ENCODE peak calls at places on chromosome 6, in six cellular contexts. One of them, this sample, is unnamed. For H3K4me1, the result is how much of the 10 kb centered on the place peaks cover.

GRCh38 chr6:125377621-125378020 is 75.9 kb upstream of the HDDC2 start:
- DNase-seq in mucosa of descending colon: peak
- DNase-seq in tibial nerve: no peak
- DNase-seq in ascending aorta: no peak
- DNase-seq in fibroblast of lung: peak
- DNase-seq in pancreas: no peak
- DNase-seq in this sample: no peak

GRCh38 chr6:148175511-148176188 is 167.0 kb upstream of the SASH1 start:
- DNase-seq in pancreas: no peak
- DNase-seq in mucosa of descending colon: no peak
- DNase-seq in tibial nerve: no peak
- DNase-seq in fibroblast of lung: peak
- DNase-seq in ascending aorta: no peak
- DNase-seq in this sample: no peak

GRCh38 chr6:24902782-24903181 is 33.0 kb downstream of the RIPOR2 start:
- DNase-seq in ascending aorta: no peak
- DNase-seq in tibial nerve: no peak
- DNase-seq in mucosa of descending colon: no peak
- DNase-seq in pancreas: no peak
- DNase-seq in fibroblast of lung: peak
- DNase-seq in this sample: no peak

GRCh38 chr6:10991115-10991514 is 53.0 kb downstream of the ELOVL2 start:
- DNase-seq in fibroblast of lung: no peak
- DNase-seq in ascending aorta: no peak
- DNase-seq in mucosa of descending colon: no peak
- DNase-seq in tibial nerve: no peak
- DNase-seq in pancreas: no peak
- DNase-seq in this sample: no peak

GRCh38 chr6:144469144-144469575 is 184.0 kb downstream of the UTRN start:
- DNase-seq in pancreas: no peak
- DNase-seq in mucosa of descending colon: no peak
- DNase-seq in ascending aorta: no peak
- DNase-seq in tibial nerve: no peak
- DNase-seq in fibroblast of lung: no peak
- DNase-seq in this sample: no peak

GRCh38 chr6:148343028-148343374 is 363 bp downstream of the SASH1 start:
- DNase-seq in fibroblast of lung: no peak
- DNase-seq in pancreas: no peak
- DNase-seq in tibial nerve: no peak
- DNase-seq in mucosa of descending colon: peak
- DNase-seq in ascending aorta: no peak
- DNase-seq in this sample: no peak

GRCh38 chr6:24188571-24188970 is 62.6 kb downstream of the NRSN1 start:
- DNase-seq in mucosa of descending colon: no peak
- DNase-seq in fibroblast of lung: no peak
- DNase-seq in tibial nerve: no peak
- DNase-seq in ascending aorta: no peak
- DNase-seq in pancreas: no peak
- DNase-seq in this sample: no peak

GRCh38 chr6:15254074-15254975 is 8.5 kb downstream of the JARID2 start:
- DNase-seq in mucosa of descending colon: no peak
- DNase-seq in fibroblast of lung: peak
- DNase-seq in tibial nerve: no peak
- DNase-seq in pancreas: no peak
- DNase-seq in ascending aorta: no peak
- DNase-seq in this sample: no peak

GRCh38 chr6:145688493-145688905 is 46.8 kb downstream of the EPM2A start:
- DNase-seq in pancreas: no peak
- DNase-seq in ascending aorta: no peak
- DNase-seq in mucosa of descending colon: no peak
- DNase-seq in fibroblast of lung: peak
- DNase-seq in tibial nerve: no peak
- DNase-seq in this sample: no peak

GRCh38 chr6:47168176-47168575 is 126.0 kb upstream of the ADGRF1 start:
- DNase-seq in ascending aorta: peak
- DNase-seq in pancreas: no peak
- DNase-seq in mucosa of descending colon: no peak
- DNase-seq in fibroblast of lung: peak
- DNase-seq in tibial nerve: peak
- DNase-seq in this sample: no peak

GRCh38 chr6:40957616-40958492 is 81.2 kb downstream of the UNC5CL start:
- DNase-seq in fibroblast of lung: peak
- DNase-seq in mucosa of descending colon: no peak
- DNase-seq in ascending aorta: no peak
- DNase-seq in tibial nerve: no peak
- DNase-seq in pancreas: no peak
- DNase-seq in this sample: no peak

GRCh38 chr6:53107091-53107490 is 41.5 kb downstream of the GCM1 start:
- DNase-seq in ascending aorta: no peak
- DNase-seq in mucosa of descending colon: no peak
- DNase-seq in fibroblast of lung: peak
- DNase-seq in pancreas: no peak
- DNase-seq in tibial nerve: no peak
- DNase-seq in this sample: no peak

GRCh38 chr6:127173541-127173940 is 55.1 kb downstream of the RSPO3 start:
- DNase-seq in pancreas: no peak
- DNase-seq in tibial nerve: no peak
- DNase-seq in fibroblast of lung: no peak
- DNase-seq in mucosa of descending colon: no peak
- DNase-seq in ascending aorta: no peak
- DNase-seq in this sample: no peak

GRCh38 chr6:157184202-157185015 is 138.9 kb downstream of the TMEM242 start:
- DNase-seq in fibroblast of lung: peak
- DNase-seq in pancreas: peak
- DNase-seq in mucosa of descending colon: peak
- DNase-seq in tibial nerve: peak
- DNase-seq in ascending aorta: peak
- DNase-seq in this sample: peak

GRCh38 chr6:128885381-128885780 is 2.4 kb downstream of the LAMA2 start:
- DNase-seq in pancreas: no peak
- DNase-seq in tibial nerve: no peak
- DNase-seq in fibroblast of lung: no peak
- DNase-seq in mucosa of descending colon: no peak
- DNase-seq in ascending aorta: no peak
- DNase-seq in this sample: no peak

GRCh38 chr6:38638941-38639497 is 710 bp downstream of the BTBD9 start:
- DNase-seq in pancreas: no peak
- DNase-seq in fibroblast of lung: peak
- DNase-seq in tibial nerve: peak
- DNase-seq in mucosa of descending colon: peak
- DNase-seq in ascending aorta: peak
- DNase-seq in this sample: peak

GRCh38 chr6:136527831-136528230 is 22.4 kb downstream of the MAP7 start:
- DNase-seq in ascending aorta: no peak
- DNase-seq in mucosa of descending colon: no peak
- DNase-seq in fibroblast of lung: no peak
- DNase-seq in tibial nerve: no peak
- DNase-seq in pancreas: no peak
- DNase-seq in this sample: no peak

GRCh38 chr6:30591008-30591407 is 19.8 kb downstream of the ABCF1 start:
- DNase-seq in ascending aorta: no peak
- DNase-seq in fibroblast of lung: peak
- DNase-seq in pancreas: peak
- DNase-seq in tibial nerve: no peak
- DNase-seq in mucosa of descending colon: no peak
- DNase-seq in this sample: no peak

GRCh38 chr6:81950877-81951276 is 198.4 kb upstream of the TENT5A start:
- DNase-seq in mucosa of descending colon: no peak
- DNase-seq in tibial nerve: no peak
- DNase-seq in pancreas: no peak
- DNase-seq in ascending aorta: no peak
- DNase-seq in fibroblast of lung: peak
- DNase-seq in this sample: no peak

GRCh38 chr6:133203344-133203697 is 37.8 kb upstream of the EYA4 start:
- DNase-seq in fibroblast of lung: no peak
- DNase-seq in mucosa of descending colon: no peak
- DNase-seq in ascending aorta: no peak
- DNase-seq in pancreas: no peak
- DNase-seq in tibial nerve: no peak
- DNase-seq in this sample: no peak
- H3K4me1 ChIP-seq in fibroblast of lung: under half
- H3K4me1 ChIP-seq in mucosa of descending colon: under half
- H3K4me1 ChIP-seq in ascending aorta: under half
- H3K4me1 ChIP-seq in pancreas: under half
- H3K4me1 ChIP-seq in tibial nerve: under half
- H3K4me1 ChIP-seq in this sample: under half

DNA sequence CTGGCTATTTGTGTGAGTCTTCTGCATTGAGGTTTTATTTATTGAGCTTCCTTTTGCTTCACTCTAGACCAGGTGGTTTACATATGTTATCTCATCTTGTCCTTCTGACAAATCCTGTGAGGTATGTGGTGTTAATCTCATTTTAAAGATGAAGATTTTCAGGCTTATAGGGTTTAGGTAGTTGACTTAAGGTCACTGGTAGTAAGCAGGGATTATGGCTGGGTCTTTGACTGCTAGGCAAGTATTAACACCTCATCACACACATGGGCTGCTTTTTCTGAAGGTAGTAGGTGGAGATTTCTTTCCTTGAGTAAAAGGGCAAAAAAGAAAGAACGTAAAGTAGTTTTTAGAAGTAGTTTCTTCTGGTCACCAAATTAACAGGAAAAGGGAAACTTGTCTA is 72.6 kb downstream of the CDKAL1 start:
- DNase-seq in ascending aorta: no peak
- DNase-seq in tibial nerve: no peak
- DNase-seq in fibroblast of lung: no peak
- DNase-seq in mucosa of descending colon: no peak
- DNase-seq in pancreas: no peak
- DNase-seq in this sample: no peak
- TF ChIP-seq CTCF in ascending aorta: no peak
- TF ChIP-seq CTCF in tibial nerve: no peak
- TF ChIP-seq CTCF in fibroblast of lung: no peak
- TF ChIP-seq CTCF in mucosa of descending colon: no peak
- TF ChIP-seq CTCF in pancreas: no peak
- TF ChIP-seq CTCF in this sample: no peak

GRCh38 chr6:158642805-158643489 is 1.6 kb downstream of the DYNLT1 start:
- DNase-seq in mucosa of descending colon: peak
- DNase-seq in ascending aorta: peak
- DNase-seq in pancreas: no peak
- DNase-seq in tibial nerve: no peak
- DNase-seq in fibroblast of lung: no peak
- DNase-seq in this sample: peak
- H3K4me3 ChIP-seq in mucosa of descending colon: no peak
- H3K4me3 ChIP-seq in ascending aorta: peak
- H3K4me3 ChIP-seq in pancreas: peak
- H3K4me3 ChIP-seq in tibial nerve: peak
- H3K4me3 ChIP-seq in fibroblast of lung: peak
- H3K4me3 ChIP-seq in this sample: peak

GRCh38 chr6:13024616-13025015 is 303.7 kb downstream of the TBC1D7 start:
- DNase-seq in tibial nerve: no peak
- DNase-seq in ascending aorta: no peak
- DNase-seq in pancreas: no peak
- DNase-seq in fibroblast of lung: no peak
- DNase-seq in mucosa of descending colon: no peak
- DNase-seq in this sample: no peak

GRCh38 chr6:13026557-13026956 is 301.8 kb downstream of the TBC1D7 start:
- DNase-seq in pancreas: no peak
- DNase-seq in fibroblast of lung: no peak
- DNase-seq in tibial nerve: no peak
- DNase-seq in mucosa of descending colon: no peak
- DNase-seq in ascending aorta: no peak
- DNase-seq in this sample: no peak

GRCh38 chr6:13027200-13027599 is 301.1 kb downstream of the TBC1D7 start:
- DNase-seq in fibroblast of lung: no peak
- DNase-seq in ascending aorta: no peak
- DNase-seq in pancreas: no peak
- DNase-seq in tibial nerve: no peak
- DNase-seq in mucosa of descending colon: no peak
- DNase-seq in this sample: no peak

GRCh38 chr6:13030421-13030820 is 297.9 kb downstream of the TBC1D7 start:
- DNase-seq in tibial nerve: no peak
- DNase-seq in mucosa of descending colon: no peak
- DNase-seq in ascending aorta: no peak
- DNase-seq in fibroblast of lung: no peak
- DNase-seq in pancreas: no peak
- DNase-seq in this sample: no peak

DNA sequence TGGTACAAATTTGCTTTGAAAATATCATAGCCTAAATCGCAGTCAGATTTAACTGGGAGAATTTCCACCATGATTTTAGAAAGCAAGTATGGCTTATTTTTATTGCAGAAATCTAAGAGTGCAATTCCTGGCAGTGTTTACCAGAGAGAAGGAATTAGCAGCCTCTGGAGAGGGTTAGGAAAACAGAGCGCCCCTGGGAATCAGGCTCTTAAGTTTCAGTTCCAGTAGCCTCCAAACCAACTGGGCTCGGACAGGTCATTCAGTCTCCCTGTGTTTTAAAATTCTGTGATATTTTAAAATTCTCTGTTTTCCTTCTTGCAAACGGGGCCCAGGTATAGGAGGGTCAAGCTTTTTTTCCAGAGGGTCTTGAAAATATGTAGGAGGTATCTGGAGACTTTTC is 302.2 kb downstream of the TBC1D7 start:
- DNase-seq in fibroblast of lung: no peak
- DNase-seq in mucosa of descending colon: no peak
- DNase-seq in tibial nerve: no peak
- DNase-seq in ascending aorta: no peak
- DNase-seq in pancreas: no peak
- DNase-seq in this sample: no peak
- H3K4me1 ChIP-seq in fibroblast of lung: under half
- H3K4me1 ChIP-seq in mucosa of descending colon: under half
- H3K4me1 ChIP-seq in tibial nerve: under half
- H3K4me1 ChIP-seq in ascending aorta: under half
- H3K4me1 ChIP-seq in pancreas: under half
- H3K4me1 ChIP-seq in this sample: under half

GRCh38 chr6:168334072-168334471 is 14.5 kb upstream of the DACT2 start:
- DNase-seq in tibial nerve: no peak
- DNase-seq in pancreas: no peak
- DNase-seq in mucosa of descending colon: peak
- DNase-seq in ascending aorta: no peak
- DNase-seq in fibroblast of lung: no peak
- DNase-seq in this sample: no peak

GRCh38 chr6:168332020-168332419 is 12.4 kb upstream of the DACT2 start:
- DNase-seq in ascending aorta: no peak
- DNase-seq in fibroblast of lung: no peak
- DNase-seq in tibial nerve: no peak
- DNase-seq in mucosa of descending colon: no peak
- DNase-seq in pancreas: no peak
- DNase-seq in this sample: no peak

GRCh38 chr6:168331058-168331457 is 11.5 kb upstream of the DACT2 start:
- DNase-seq in ascending aorta: no peak
- DNase-seq in tibial nerve: no peak
- DNase-seq in pancreas: no peak
- DNase-seq in fibroblast of lung: no peak
- DNase-seq in mucosa of descending colon: no peak
- DNase-seq in this sample: no peak

GRCh38 chr6:168333471-168333870 is 13.9 kb upstream of the DACT2 start:
- DNase-seq in pancreas: no peak
- DNase-seq in ascending aorta: no peak
- DNase-seq in mucosa of descending colon: peak
- DNase-seq in fibroblast of lung: no peak
- DNase-seq in tibial nerve: no peak
- DNase-seq in this sample: no peak

DNA sequence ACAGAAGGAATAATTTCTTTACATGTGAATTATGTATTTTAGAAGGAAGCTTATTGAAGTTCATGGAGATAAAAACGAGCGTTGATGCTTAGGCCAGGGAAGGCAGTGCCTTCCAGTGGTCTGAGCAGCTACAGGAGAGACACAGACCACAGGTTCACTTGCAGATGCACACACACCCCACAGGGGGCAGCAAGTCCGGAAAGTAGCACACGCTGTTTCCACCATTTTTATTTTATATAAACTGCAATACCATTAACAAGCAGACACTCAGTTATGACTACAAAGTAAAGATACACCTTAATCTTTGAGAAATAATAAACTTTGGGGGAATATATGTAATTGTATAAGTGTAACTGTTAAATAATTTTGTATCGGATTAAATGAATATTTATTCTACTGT is 13.5 kb upstream of the DACT2 start:
- DNase-seq in fibroblast of lung: no peak
- DNase-seq in ascending aorta: no peak
- DNase-seq in pancreas: no peak
- DNase-seq in tibial nerve: no peak
- DNase-seq in mucosa of descending colon: peak
- DNase-seq in this sample: no peak
- TF ChIP-seq CTCF in fibroblast of lung: peak
- TF ChIP-seq CTCF in ascending aorta: no peak
- TF ChIP-seq CTCF in pancreas: peak
- TF ChIP-seq CTCF in tibial nerve: no peak
- TF ChIP-seq CTCF in mucosa of descending colon: peak
- TF ChIP-seq CTCF in this sample: peak

This sample was measured in upper lobe of right lung.